ENCODE peak calls at places on chromosomes 12 and 14, in seven cellular contexts. One of them, this sample, is unnamed.

GRCh38 chr14:96928779-96929380 is 131.7 kb downstream of the VRK1 start:
- DNase-seq in left ventricle myocardium inferior: no peak
- DNase-seq in fibroblast of the conjunctiva: no peak
- DNase-seq in NCI-H2081: no peak
- DNase-seq in mucosa of gallbladder: no peak
- DNase-seq in stimulated activated CD4-positive, alpha-beta T cell treated with anti-CD3 and anti-CD28 coated beads, Interleukin-4, amount 100 ng/mL, for 24 hours: no peak
- DNase-seq in fibroblast of lung: no peak
- DNase-seq in this sample: no peak

GRCh38 chr14:101334656-101335055 is 226.6 kb upstream of the DIO3 start:
- DNase-seq in left ventricle myocardium inferior: no peak
- DNase-seq in fibroblast of the conjunctiva: no peak
- DNase-seq in NCI-H2081: no peak
- DNase-seq in mucosa of gallbladder: no peak
- DNase-seq in stimulated activated CD4-positive, alpha-beta T cell treated with anti-CD3 and anti-CD28 coated beads, Interleukin-4, amount 100 ng/mL, for 24 hours: no peak
- DNase-seq in fibroblast of lung: no peak
- DNase-seq in this sample: no peak

GRCh38 chr12:32894566-32894965 is 2.0 kb downstream of the PKP2 start:
- DNase-seq in left ventricle myocardium inferior: no peak
- DNase-seq in fibroblast of the conjunctiva: no peak
- DNase-seq in NCI-H2081: no peak
- DNase-seq in mucosa of gallbladder: no peak
- DNase-seq in stimulated activated CD4-positive, alpha-beta T cell treated with anti-CD3 and anti-CD28 coated beads, Interleukin-4, amount 100 ng/mL, for 24 hours: no peak
- DNase-seq in fibroblast of lung: no peak
- DNase-seq in this sample: no peak

GRCh38 chr12:66883545-66883944 is 204.7 kb upstream of the GRIP1 start:
- DNase-seq in left ventricle myocardium inferior: no peak
- DNase-seq in fibroblast of the conjunctiva: no peak
- DNase-seq in NCI-H2081: no peak
- DNase-seq in mucosa of gallbladder: no peak
- DNase-seq in stimulated activated CD4-positive, alpha-beta T cell treated with anti-CD3 and anti-CD28 coated beads, Interleukin-4, amount 100 ng/mL, for 24 hours: no peak
- DNase-seq in fibroblast of lung: no peak
- DNase-seq in this sample: no peak

GRCh38 chr14:74594021-74594420 is 18.0 kb downstream of the LTBP2 start:
- DNase-seq in left ventricle myocardium inferior: no peak
- DNase-seq in fibroblast of the conjunctiva: no peak
- DNase-seq in NCI-H2081: no peak
- DNase-seq in mucosa of gallbladder: no peak
- DNase-seq in stimulated activated CD4-positive, alpha-beta T cell treated with anti-CD3 and anti-CD28 coated beads, Interleukin-4, amount 100 ng/mL, for 24 hours: no peak
- DNase-seq in fibroblast of lung: no peak
- DNase-seq in this sample: no peak

GRCh38 chr14:105745433-105746123 is 219.2 kb downstream of the TMEM121 start:
- DNase-seq in left ventricle myocardium inferior: no peak
- DNase-seq in fibroblast of the conjunctiva: no peak
- DNase-seq in NCI-H2081: no peak
- DNase-seq in mucosa of gallbladder: no peak
- DNase-seq in stimulated activated CD4-positive, alpha-beta T cell treated with anti-CD3 and anti-CD28 coated beads, Interleukin-4, amount 100 ng/mL, for 24 hours: no peak
- DNase-seq in fibroblast of lung: no peak
- DNase-seq in this sample: no peak

GRCh38 chr12:51471465-51471864 is 46.8 kb downstream of the SLC4A8 start:
- DNase-seq in left ventricle myocardium inferior: no peak
- DNase-seq in fibroblast of the conjunctiva: no peak
- DNase-seq in NCI-H2081: no peak
- DNase-seq in mucosa of gallbladder: peak; percentile 45
- DNase-seq in stimulated activated CD4-positive, alpha-beta T cell treated with anti-CD3 and anti-CD28 coated beads, Interleukin-4, amount 100 ng/mL, for 24 hours: no peak
- DNase-seq in fibroblast of lung: no peak
- DNase-seq in this sample: no peak

GRCh38 chr12:88339254-88339949 is 197.3 kb downstream of the TMTC3 start:
- DNase-seq in left ventricle myocardium inferior: no peak
- DNase-seq in fibroblast of the conjunctiva: no peak
- DNase-seq in NCI-H2081: no peak
- DNase-seq in mucosa of gallbladder: no peak
- DNase-seq in stimulated activated CD4-positive, alpha-beta T cell treated with anti-CD3 and anti-CD28 coated beads, Interleukin-4, amount 100 ng/mL, for 24 hours: no peak
- DNase-seq in fibroblast of lung: peak; percentile 91
- DNase-seq in this sample: no peak

GRCh38 chr12:130480887-130481286 is 143.2 kb downstream of the PIWIL1 start:
- DNase-seq in left ventricle myocardium inferior: no peak
- DNase-seq in fibroblast of the conjunctiva: no peak
- DNase-seq in NCI-H2081: no peak
- DNase-seq in mucosa of gallbladder: no peak
- DNase-seq in stimulated activated CD4-positive, alpha-beta T cell treated with anti-CD3 and anti-CD28 coated beads, Interleukin-4, amount 100 ng/mL, for 24 hours: no peak
- DNase-seq in fibroblast of lung: no peak
- DNase-seq in this sample: no peak

GRCh38 chr12:5305425-5305824 is 126.5 kb upstream of the NTF3 start:
- DNase-seq in left ventricle myocardium inferior: no peak
- DNase-seq in fibroblast of the conjunctiva: no peak
- DNase-seq in NCI-H2081: no peak
- DNase-seq in mucosa of gallbladder: no peak
- DNase-seq in stimulated activated CD4-positive, alpha-beta T cell treated with anti-CD3 and anti-CD28 coated beads, Interleukin-4, amount 100 ng/mL, for 24 hours: no peak
- DNase-seq in fibroblast of lung: no peak
- DNase-seq in this sample: no peak

GRCh38 chr14:50666772-50667490 is 1.2 kb downstream of the SAV1 start:
- DNase-seq in left ventricle myocardium inferior: no peak
- DNase-seq in fibroblast of the conjunctiva: peak; percentile 50
- DNase-seq in NCI-H2081: peak; percentile 27
- DNase-seq in mucosa of gallbladder: peak; percentile 25
- DNase-seq in stimulated activated CD4-positive, alpha-beta T cell treated with anti-CD3 and anti-CD28 coated beads, Interleukin-4, amount 100 ng/mL, for 24 hours: peak; percentile 25
- DNase-seq in fibroblast of lung: peak; percentile 78
- DNase-seq in this sample: peak; percentile 55

GRCh38 chr12:112741106-112741505 is 50.4 kb upstream of the RPH3A start:
- DNase-seq in left ventricle myocardium inferior: no peak
- DNase-seq in fibroblast of the conjunctiva: no peak
- DNase-seq in NCI-H2081: no peak
- DNase-seq in mucosa of gallbladder: no peak
- DNase-seq in stimulated activated CD4-positive, alpha-beta T cell treated with anti-CD3 and anti-CD28 coated beads, Interleukin-4, amount 100 ng/mL, for 24 hours: no peak
- DNase-seq in fibroblast of lung: no peak
- DNase-seq in this sample: no peak

GRCh38 chr14:69543341-69544249 is 31.1 kb downstream of the CCDC177 start:
- DNase-seq in left ventricle myocardium inferior: no peak
- DNase-seq in fibroblast of the conjunctiva: peak; percentile 84
- DNase-seq in NCI-H2081: no peak
- DNase-seq in mucosa of gallbladder: peak; percentile 48
- DNase-seq in stimulated activated CD4-positive, alpha-beta T cell treated with anti-CD3 and anti-CD28 coated beads, Interleukin-4, amount 100 ng/mL, for 24 hours: peak; percentile 10
- DNase-seq in fibroblast of lung: peak; percentile 93
- DNase-seq in this sample: peak; percentile 19

GRCh38 chr12:7638764-7639570 is 26.7 kb downstream of the APOBEC1 start:
- DNase-seq in left ventricle myocardium inferior: peak; percentile 33
- DNase-seq in fibroblast of the conjunctiva: peak; percentile 74
- DNase-seq in NCI-H2081: peak; percentile 78
- DNase-seq in mucosa of gallbladder: peak; percentile 89
- DNase-seq in stimulated activated CD4-positive, alpha-beta T cell treated with anti-CD3 and anti-CD28 coated beads, Interleukin-4, amount 100 ng/mL, for 24 hours: peak; percentile 86
- DNase-seq in fibroblast of lung: peak; percentile 62
- DNase-seq in this sample: peak; percentile 84

GRCh38 chr14:54722791-54723432 is 156.0 kb downstream of the SAMD4A start:
- DNase-seq in left ventricle myocardium inferior: no peak
- DNase-seq in fibroblast of the conjunctiva: no peak
- DNase-seq in NCI-H2081: no peak
- DNase-seq in mucosa of gallbladder: no peak
- DNase-seq in stimulated activated CD4-positive, alpha-beta T cell treated with anti-CD3 and anti-CD28 coated beads, Interleukin-4, amount 100 ng/mL, for 24 hours: no peak
- DNase-seq in fibroblast of lung: peak; percentile 50
- DNase-seq in this sample: peak; percentile 49

This sample was measured in HT-29.